ENCODE peak calls at places on chromosomes 3 and 15, in five cellular contexts. S, R, C, T and W are unnamed samples.

GRCh38 chr15:38564557-38565286 is at the start of gene RASGRP1:
- DNase-seq in S (peak), R (peak), C (peak), T (peak), W (peak)

GRCh38 chr3:121330586-121330985 is 215.2 kb downstream of the POLQ start:
- DNase-seq in S (no peak), R (peak), C (no peak), T (no peak), W (no peak)

GRCh38 chr3:38711321-38711720 is 61.8 kb upstream of the SCN5A start:
- DNase-seq in S (no peak), R (no peak), C (no peak), T (no peak), W (no peak)

GRCh38 chr3:177345049-177345972 is 148.0 kb upstream of the TBL1XR1 start:
- DNase-seq in S (no peak), R (peak), C (peak), T (peak), W (peak)

GRCh38 chr15:33621156-33621555 is 310.4 kb downstream of the RYR3 start:
- DNase-seq in S (no peak), R (no peak), C (no peak), T (no peak), W (no peak)

GRCh38 chr15:98515186-98515585 is 133.2 kb upstream of the IGF1R start:
- DNase-seq in S (no peak), R (no peak), C (no peak), T (no peak), W (no peak)

GRCh38 chr3:9298236-9298635 is 48.8 kb upstream of the SRGAP3 start:
- DNase-seq in S (no peak), R (no peak), C (no peak), T (no peak), W (no peak)

GRCh38 chr3:104133630-104134029 is 1233.1 kb upstream of the ALCAM start:
- DNase-seq in S (no peak), R (peak), C (no peak), T (no peak), W (no peak)

GRCh38 chr3:100978036-100978659 is 15.1 kb downstream of the ABI3BP start:
- DNase-seq in S (no peak), R (peak), C (no peak), T (no peak), W (no peak)

GRCh38 chr15:57743424-57743823 is 36.9 kb downstream of the POLR2M start:
- DNase-seq in S (no peak), R (peak), C (no peak), T (no peak), W (peak)